ENCODE peak calls at places on chromosomes 7 and 10, in six cellular contexts. S, U, Z, M, G and I are unnamed samples.

GRCh38 chr7:128362670-128363069 is 1.2 kb upstream of the PRRT4 start:
- DNase-seq in S (no peak), U (no peak), Z (no peak), M (no peak), G (no peak), I (no peak)

GRCh38 chr7:20597339-20597738 is 18.1 kb upstream of the ABCB5 start:
- DNase-seq in S (no peak), U (no peak), Z (no peak), M (no peak), G (no peak), I (no peak)

GRCh38 chr7:15199482-15199881 is 296.9 kb upstream of the DGKB start:
- DNase-seq in S (no peak), U (no peak), Z (no peak), M (no peak), G (no peak), I (no peak)

GRCh38 chr10:13834581-13835286 is 248.0 kb downstream of the PRPF18 start:
- DNase-seq in S (no peak), U (no peak), Z (no peak), M (peak), G (no peak), I (no peak)

GRCh38 chr7:148260605-148261004 is 330.0 kb upstream of the C7orf33 start:
- DNase-seq in S (no peak), U (no peak), Z (no peak), M (no peak), G (no peak), I (no peak)

GRCh38 chr7:13946181-13946580 is 43.3 kb downstream of the ETV1 start:
- DNase-seq in S (no peak), U (no peak), Z (no peak), M (no peak), G (no peak), I (no peak)

GRCh38 chr10:70886921-70887665 is 1.3 kb downstream of the PCBD1 start:
- DNase-seq in S (no peak), U (no peak), Z (no peak), M (no peak), G (no peak), I (no peak)

GRCh38 chr7:43143918-43144589 is 31.6 kb downstream of the HECW1 start:
- DNase-seq in S (no peak), U (no peak), Z (no peak), M (no peak), G (no peak), I (no peak)

GRCh38 chr10:36301139-36301538 is 659.0 kb upstream of the FZD8 start:
- DNase-seq in S (no peak), U (no peak), Z (no peak), M (no peak), G (no peak), I (no peak)

GRCh38 chr7:40881405-40881926 is 746.7 kb downstream of the SUGCT start:
- DNase-seq in S (no peak), U (no peak), Z (no peak), M (no peak), G (no peak), I (no peak)

GRCh38 chr7:13197501-13197900 is 510.1 kb downstream of the ARL4A start:
- DNase-seq in S (no peak), U (no peak), Z (no peak), M (no peak), G (no peak), I (no peak)

GRCh38 chr10:132878091-132878729 is 64.2 kb downstream of the CFAP46 start:
- DNase-seq in S (peak), U (peak), Z (no peak), M (no peak), G (no peak), I (peak)

GRCh38 chr10:126533644-126534043 is 136.8 kb downstream of the C10orf90 start:
- DNase-seq in S (no peak), U (no peak), Z (no peak), M (no peak), G (no peak), I (no peak)

GRCh38 chr10:33067481-33067880 is 109.5 kb upstream of the ITGB1 start:
- DNase-seq in S (no peak), U (no peak), Z (no peak), M (no peak), G (no peak), I (no peak)

GRCh38 chr7:121394709-121395140 is 1.4 kb downstream of the FAM3C start:
- DNase-seq in S (no peak), U (peak), Z (no peak), M (no peak), G (no peak), I (no peak)

GRCh38 chr7:134009314-134010109 is 117.6 kb upstream of the LRGUK start:
- DNase-seq in S (no peak), U (no peak), Z (no peak), M (peak), G (no peak), I (no peak)

GRCh38 chr7:106812027-106812643 is 52.9 kb upstream of the PIK3CG start:
- DNase-seq in S (no peak), U (no peak), Z (peak), M (peak), G (no peak), I (no peak)

GRCh38 chr10:47412869-47413268 is 28.8 kb upstream of the ZNF488 start:
- DNase-seq in S (no peak), U (no peak), Z (no peak), M (no peak), G (no peak), I (no peak)

GRCh38 chr7:104252409-104253134 is 44.8 kb upstream of the ORC5 start:
- DNase-seq in S (no peak), U (no peak), Z (no peak), M (no peak), G (peak), I (no peak)

GRCh38 chr10:118310822-118311221 is 31.3 kb downstream of the FAM204A start:
- DNase-seq in S (no peak), U (no peak), Z (no peak), M (no peak), G (no peak), I (no peak)

GRCh38 chr10:66234872-66235271 is 691.0 kb upstream of the LRRTM3 start:
- DNase-seq in S (no peak), U (no peak), Z (no peak), M (no peak), G (no peak), I (no peak)

GRCh38 chr10:132882481-132882951 is 59.9 kb downstream of the CFAP46 start:
- DNase-seq in S (peak), U (no peak), Z (no peak), M (peak), G (no peak), I (no peak)

GRCh38 chr7:138838166-138838565 is 40.2 kb upstream of the ATP6V0A4 start:
- DNase-seq in S (no peak), U (no peak), Z (no peak), M (no peak), G (no peak), I (no peak)

GRCh38 chr10:130807721-130808120 is 503.8 kb downstream of the TCERG1L start:
- DNase-seq in S (peak), U (peak), Z (no peak), M (no peak), G (no peak), I (no peak)

GRCh38 chr7:100127866-100128601 is 1.3 kb downstream of the MBLAC1 start:
- DNase-seq in S (no peak), U (no peak), Z (no peak), M (no peak), G (no peak), I (no peak)

GRCh38 chr10:110273474-110273873 is 31.2 kb downstream of the SMNDC1 start:
- DNase-seq in S (peak), U (peak), Z (peak), M (peak), G (no peak), I (no peak)

GRCh38 chr10:17617031-17617911 is at the start of gene HACD1:
- DNase-seq in S (peak), U (peak), Z (peak), M (peak), G (peak), I (peak)

GRCh38 chr10:1643911-1644810 is 93.2 kb downstream of the ADARB2 start:
- DNase-seq in S (no peak), U (no peak), Z (no peak), M (no peak), G (no peak), I (no peak)

GRCh38 chr7:96855139-96855538 is 145.5 kb upstream of the SEM1 start:
- DNase-seq in S (no peak), U (no peak), Z (no peak), M (no peak), G (no peak), I (no peak)

GRCh38 chr10:93604145-93604544 is 3.1 kb upstream of the RBP4 start:
- DNase-seq in S (no peak), U (no peak), Z (no peak), M (no peak), G (no peak), I (no peak)

GRCh38 chr7:114183311-114184105 is 231.1 kb upstream of the FOXP2 start:
- DNase-seq in S (no peak), U (no peak), Z (no peak), M (no peak), G (no peak), I (no peak)

GRCh38 chr10:48656241-48656921 is 28.3 kb upstream of the WDFY4 start:
- DNase-seq in S (peak), U (peak), Z (peak), M (peak), G (peak), I (peak)

GRCh38 chr7:122412886-122413285 is 108.3 kb upstream of the FEZF1 start:
- DNase-seq in S (no peak), U (no peak), Z (no peak), M (peak), G (no peak), I (no peak)

GRCh38 chr7:3912291-3912690 is 611.2 kb downstream of the SDK1 start:
- DNase-seq in S (no peak), U (no peak), Z (no peak), M (no peak), G (no peak), I (no peak)

GRCh38 chr7:107996072-107996824 is 6.7 kb downstream of the LAMB1 start:
- DNase-seq in S (no peak), U (no peak), Z (no peak), M (no peak), G (no peak), I (no peak)

GRCh38 chr7:29239638-29240037 is 45.1 kb downstream of the CHN2 start:
- DNase-seq in S (no peak), U (no peak), Z (no peak), M (no peak), G (peak), I (no peak)
- TF ChIP-seq CTCF in S (peak), U (no peak), Z (peak), M (no peak), G (peak), I (no peak)

DNA sequence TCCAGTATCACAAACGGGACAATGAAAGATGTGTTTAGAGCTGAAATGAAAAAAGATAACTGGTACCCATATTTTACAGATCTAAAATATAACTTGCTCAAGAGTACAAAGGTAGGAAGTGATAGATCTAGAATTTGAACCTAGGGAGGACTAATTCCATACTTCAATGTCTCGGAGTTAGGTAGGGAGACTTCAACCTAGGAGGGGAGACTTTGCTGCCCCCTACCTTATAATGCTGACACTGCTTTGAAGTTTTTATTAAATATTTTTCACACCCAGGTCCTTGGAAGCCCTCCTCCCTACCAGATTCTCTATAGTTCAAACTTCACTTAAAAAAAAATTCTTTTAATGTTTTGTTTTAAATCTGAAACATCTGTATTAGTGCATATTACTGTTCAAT is 58.0 kb downstream of the MICU1 start:
- DNase-seq in S (no peak), U (peak), Z (no peak), M (no peak), G (peak), I (no peak)
- TF ChIP-seq CTCF in S (peak), U (peak), Z (peak), M (no peak), G (peak), I (no peak)

DNA sequence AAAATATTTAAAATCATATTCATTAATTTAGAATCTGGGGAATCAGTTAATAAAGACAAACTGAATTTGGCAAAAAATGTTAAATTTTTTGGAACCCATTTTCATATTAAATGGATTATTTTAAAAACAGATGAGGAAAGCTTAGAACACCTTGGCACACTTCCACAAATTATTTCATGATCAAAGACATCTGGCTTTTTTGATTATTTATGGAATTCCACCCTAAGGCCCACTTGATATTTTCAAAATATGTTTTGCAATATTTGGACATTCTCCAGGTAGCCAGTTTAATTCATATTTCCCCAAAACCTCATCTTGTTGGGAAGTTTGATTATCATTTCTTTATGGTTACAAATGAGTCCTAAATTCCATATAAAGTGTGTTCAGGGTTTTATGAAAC is 129.9 kb downstream of the DOCK4 start:
- DNase-seq in S (no peak), U (no peak), Z (no peak), M (no peak), G (no peak), I (no peak)
- TF ChIP-seq CTCF in S (no peak), U (no peak), Z (no peak), M (no peak), G (no peak), I (no peak)

GRCh38 chr7:47236480-47237208 is 345.3 kb downstream of the TNS3 start:
- DNase-seq in S (no peak), U (no peak), Z (no peak), M (no peak), G (no peak), I (no peak)

GRCh38 chr7:47231627-47232026 is 350.3 kb downstream of the TNS3 start:
- DNase-seq in S (no peak), U (no peak), Z (no peak), M (no peak), G (no peak), I (no peak)

GRCh38 chr7:47231081-47231480 is 350.8 kb downstream of the TNS3 start:
- DNase-seq in S (no peak), U (no peak), Z (no peak), M (no peak), G (no peak), I (no peak)

GRCh38 chr7:47233996-47234395 is 347.9 kb downstream of the TNS3 start:
- DNase-seq in S (no peak), U (no peak), Z (no peak), M (no peak), G (no peak), I (no peak)

DNA sequence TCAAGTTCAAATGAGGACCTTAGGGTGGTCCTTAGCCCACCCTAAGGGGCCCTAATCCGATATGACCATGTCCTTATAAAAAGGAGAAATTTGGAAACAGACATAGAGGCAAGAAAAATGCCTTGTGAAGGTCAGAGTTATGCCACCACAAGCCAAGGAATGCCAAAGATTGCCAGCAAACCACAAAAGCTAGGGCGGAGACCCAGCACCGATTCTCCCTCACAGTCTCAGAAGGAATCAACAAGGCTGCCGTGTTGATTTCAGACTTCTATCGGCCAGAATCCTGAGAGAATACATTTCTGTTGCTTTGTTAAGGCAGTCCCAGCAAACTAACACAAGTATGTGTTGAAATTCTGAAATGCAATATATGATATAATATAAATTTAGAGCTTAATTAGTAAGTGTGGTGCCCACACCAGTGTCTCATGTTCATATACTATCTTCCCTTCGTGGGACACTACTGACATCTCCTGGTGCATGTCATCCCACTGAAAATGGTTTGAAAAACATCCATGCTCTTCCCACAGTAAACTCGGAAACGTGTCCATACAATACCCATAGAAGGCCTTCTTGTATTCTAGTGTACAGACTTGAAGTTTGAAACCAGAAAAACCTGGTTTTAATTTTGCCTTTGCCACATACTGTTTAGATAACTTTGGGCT is 349.0 kb downstream of the TNS3 start:
- DNase-seq in S (no peak), U (no peak), Z (no peak), M (no peak), G (no peak), I (no peak)
- TF ChIP-seq CTCF in S (no peak), U (no peak), Z (no peak), M (no peak), G (peak), I (no peak)

DNA sequence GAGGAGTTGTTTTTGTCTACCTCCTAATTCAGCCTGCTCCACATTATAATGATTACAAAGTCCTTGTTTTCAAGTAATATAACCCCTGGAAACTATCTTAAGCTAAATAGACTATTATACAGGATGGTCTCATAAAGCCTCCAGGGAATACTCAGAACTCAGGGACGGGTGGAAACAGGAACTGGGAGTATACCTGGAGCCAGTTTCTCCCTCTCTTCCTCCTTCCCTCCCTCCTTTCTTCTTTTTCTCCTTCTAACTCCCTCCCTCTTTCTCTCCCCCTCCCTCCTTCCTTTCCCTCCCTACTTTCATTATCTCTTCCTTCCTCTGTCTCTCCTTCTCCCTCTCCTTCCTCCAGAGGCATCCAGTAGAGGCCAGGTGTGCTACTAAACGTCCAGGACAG is 76.2 kb upstream of the PRR15 start:
- DNase-seq in S (no peak), U (no peak), Z (no peak), M (no peak), G (no peak), I (no peak)
- TF ChIP-seq CTCF in S (no peak), U (no peak), Z (no peak), M (no peak), G (no peak), I (no peak)

DNA sequence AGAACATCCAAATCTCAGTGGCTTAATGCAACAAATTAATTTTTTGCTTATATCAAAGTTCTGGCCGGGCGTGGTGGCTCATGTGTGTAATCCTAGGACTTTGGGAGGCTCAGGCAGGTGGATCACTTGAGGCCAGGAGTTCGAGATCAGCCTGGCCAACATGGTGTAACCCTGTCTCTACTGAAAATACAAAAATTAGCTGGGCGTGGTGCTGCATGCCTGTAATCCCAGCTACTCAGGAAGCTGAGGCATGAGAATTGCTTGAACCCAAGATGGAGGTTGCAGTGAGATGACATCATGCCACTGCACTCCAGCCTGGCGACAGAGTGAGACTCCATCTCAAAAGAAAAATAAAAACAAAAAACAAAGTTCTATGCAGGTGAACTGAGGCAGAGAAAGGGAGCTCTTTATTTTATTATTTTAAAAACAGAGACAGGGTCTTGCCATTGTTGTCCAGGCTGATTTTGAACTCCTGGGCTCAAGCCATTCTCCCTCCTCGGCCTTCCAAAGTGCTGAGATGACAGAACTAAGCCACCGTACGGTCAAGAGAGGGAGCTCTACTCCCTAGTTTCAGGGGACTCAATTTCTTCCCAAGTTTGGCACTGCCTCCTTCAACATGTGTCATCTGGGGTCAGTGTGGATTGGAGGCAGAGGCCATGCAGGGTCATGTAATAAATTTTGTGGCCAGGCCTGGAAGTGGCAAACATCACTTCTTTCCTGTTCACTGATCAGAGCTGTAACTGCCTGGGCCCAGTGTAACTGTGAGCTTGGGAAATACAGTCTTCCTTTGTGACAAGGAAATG is 2.4 kb downstream of the ADCK2 start:
- DNase-seq in S (peak), U (no peak), Z (no peak), M (no peak), G (peak), I (no peak)
- TF ChIP-seq CTCF in S (peak), U (peak), Z (peak), M (no peak), G (peak), I (no peak)

GRCh38 chr10:50310560-50311174 is 59.4 kb upstream of the ASAH2 start:
- DNase-seq in S (no peak), U (no peak), Z (no peak), M (no peak), G (peak), I (no peak)
- TF ChIP-seq CTCF in S (peak), U (no peak), Z (peak), M (no peak), G (peak), I (peak)

GRCh38 chr10:11142809-11143208 is 125.1 kb downstream of the CELF2 start:
- DNase-seq in S (no peak), U (no peak), Z (no peak), M (no peak), G (no peak), I (no peak)
- TF ChIP-seq CTCF in S (no peak), U (peak), Z (no peak), M (no peak), G (no peak), I (no peak)